ENCODE peak calls at places on chromosomes 13 and 19, in seven cellular contexts. Q is upper lobe of left lung, B is breast epithelium, H is Calu3, K is foreskin fibroblast, S is glutamatergic neuron, L is HepG2. T is an unnamed sample.

GRCh38 chr19:18611327-18612050 is 1.2 kb upstream of the TMEM59L start:
- DNase-seq in H (no peak), K (no peak), B (no peak), Q (peak), L (peak), S (no peak), T (peak)

GRCh38 chr19:49889038-49889686 is 7.5 kb downstream of the IL4I1 start:
- DNase-seq in K (no peak), S (peak), H (no peak), L (no peak), B (no peak), Q (no peak), T (no peak)

GRCh38 chr13:43787998-43788397 is 1.2 kb upstream of the ENOX1 start:
- DNase-seq in H (peak), K (peak), S (peak), Q (no peak), B (no peak), L (no peak), T (peak)

GRCh38 chr19:44988896-44989563 is 12.2 kb upstream of the RELB start:
- DNase-seq in H (peak), Q (no peak), L (peak), K (peak), B (no peak), S (peak), T (peak)

GRCh38 chr13:95710313-95710712 is 33.4 kb downstream of the DNAJC3 start:
- DNase-seq in B (no peak), H (no peak), K (peak), L (no peak), S (no peak), Q (no peak), T (no peak)

GRCh38 chr13:31930901-31931522 is 100.6 kb upstream of the FRY start:
- DNase-seq in H (no peak), L (no peak), K (no peak), Q (no peak), S (no peak), B (no peak), T (peak)

GRCh38 chr13:102825921-102826706 is 19.7 kb upstream of the ERCC5 start:
- DNase-seq in H (no peak), Q (no peak), B (no peak), K (peak), S (no peak), L (no peak), T (no peak)

GRCh38 chr13:101271681-101272245 is 144.5 kb downstream of the NALCN start:
- DNase-seq in K (no peak), Q (no peak), H (no peak), L (no peak), S (no peak), B (no peak), T (no peak)

GRCh38 chr19:46716013-46716671 is 772 bp downstream of the PRKD2 start:
- DNase-seq in L (no peak), B (no peak), S (peak), Q (no peak), H (peak), K (peak), T (no peak)

GRCh38 chr19:33397536-33398360 is 24.2 kb downstream of the CEBPG start:
- DNase-seq in S (peak), B (peak), Q (peak), L (peak), H (no peak), K (peak), T (no peak)

GRCh38 chr13:44972956-44973581 is 16.2 kb downstream of the NUFIP1 start:
- DNase-seq in S (no peak), K (peak), Q (no peak), L (peak), B (no peak), H (no peak), T (no peak)

GRCh38 chr19:54439174-54439851 is 9.7 kb upstream of the LENG8 start:
- DNase-seq in H (peak), B (peak), S (peak), K (peak), L (peak), Q (no peak), T (no peak)

GRCh38 chr13:100508391-100508790 is 80.2 kb downstream of the GGACT start:
- DNase-seq in H (no peak), L (no peak), B (no peak), S (no peak), K (no peak), Q (no peak), T (no peak)

GRCh38 chr19:11987405-11988231 is 22.8 kb downstream of the ZNF763 start:
- DNase-seq in K (peak), H (peak), Q (peak), B (peak), L (peak), S (peak), T (peak)

GRCh38 chr13:41633776-41634175 is 176.4 kb downstream of the RGCC start:
- DNase-seq in L (no peak), H (no peak), K (no peak), S (no peak), B (no peak), Q (no peak), T (no peak)

GRCh38 chr13:64869539-64869938 is 2360.6 kb downstream of the PCDH9 start:
- DNase-seq in B (no peak), K (no peak), S (no peak), L (no peak), H (no peak), Q (no peak), T (no peak)

GRCh38 chr13:50224534-50224933 is 209.3 kb downstream of the KCNRG start:
- DNase-seq in Q (no peak), L (no peak), S (no peak), K (peak), H (no peak), B (no peak), T (peak)

GRCh38 chr13:45004096-45004495 is 14.8 kb downstream of the GPALPP1 start:
- DNase-seq in Q (no peak), L (no peak), K (no peak), B (no peak), H (no peak), S (no peak), T (no peak)

GRCh38 chr19:51837145-51837544 is 42.2 kb downstream of the FPR3 start:
- DNase-seq in L (no peak), K (no peak), Q (no peak), B (no peak), H (no peak), S (no peak), T (no peak)

GRCh38 chr13:75760182-75760981 is 124.3 kb downstream of the LMO7 start:
- DNase-seq in K (no peak), S (no peak), Q (no peak), L (peak), B (no peak), H (peak), T (peak)

GRCh38 chr19:17262557-17262956 is 2.0 kb downstream of the USHBP1 start:
- DNase-seq in H (no peak), L (no peak), K (no peak), B (no peak), Q (peak), S (no peak), T (no peak)

GRCh38 chr13:40057228-40057627 is 401.8 kb downstream of the COG6 start:
- DNase-seq in Q (no peak), L (no peak), S (no peak), B (no peak), K (no peak), H (no peak), T (no peak)

GRCh38 chr13:75312884-75313520 is 169.0 kb downstream of the TBC1D4 start:
- DNase-seq in S (no peak), K (no peak), Q (no peak), L (no peak), H (no peak), B (no peak), T (no peak)

GRCh38 chr19:12052571-12053169 is at the start of gene ZNF878:
- DNase-seq in B (peak), S (peak), Q (peak), K (peak), H (peak), L (peak), T (peak)

GRCh38 chr13:23715762-23716235 is 145.6 kb downstream of the TNFRSF19 start:
- DNase-seq in Q (no peak), L (peak), K (peak), S (peak), B (no peak), H (peak), T (peak)

GRCh38 chr19:33311326-33311682 is 9.0 kb upstream of the CEBPA start:
- DNase-seq in Q (no peak), H (peak), S (no peak), K (no peak), B (no peak), L (no peak), T (no peak)

GRCh38 chr13:95150555-95150954 is 150.7 kb downstream of the ABCC4 start:
- DNase-seq in H (no peak), K (no peak), Q (no peak), S (no peak), L (peak), B (no peak), T (no peak)

GRCh38 chr19:39008137-39008536 is 24.2 kb downstream of the FBXO27 start:
- DNase-seq in Q (no peak), K (no peak), L (no peak), S (no peak), H (no peak), B (no peak), T (no peak)

GRCh38 chr19:10332965-10333757 is at the start of gene RAVER1:
- DNase-seq in L (peak), Q (peak), H (peak), K (peak), B (peak), S (peak), T (peak)
- TF ChIP-seq CTCF in L (no peak), Q (peak), H (no peak), K (no peak), B (peak), S (no peak), T (no peak)

GRCh38 chr19:7933411-7933810 is 7.5 kb upstream of the CTXN1 start:
- DNase-seq in B (no peak), S (no peak), K (no peak), Q (no peak), L (no peak), H (no peak), T (no peak)
- TF ChIP-seq CTCF in B (no peak), S (peak), K (peak), Q (no peak), L (peak), H (no peak), T (no peak)

GRCh38 chr19:2523630-2524311 is 47.8 kb downstream of the GADD45B start:
- DNase-seq in L (no peak), S (no peak), B (no peak), H (no peak), K (peak), Q (no peak), T (no peak)
- TF ChIP-seq CTCF in L (no peak), S (no peak), B (peak), H (no peak), K (peak), Q (no peak), T (no peak)

GRCh38 chr19:41691268-41691970 is 3.3 kb upstream of the CEACAM7 start:
- DNase-seq in Q (peak), S (peak), K (peak), H (peak), B (no peak), L (no peak), T (peak)
- TF ChIP-seq CTCF in Q (peak), S (no peak), K (peak), H (peak), B (no peak), L (peak), T (peak)

GRCh38 chr19:14198384-14199376 is 7.3 kb downstream of the ADGRL1 start:
- DNase-seq in K (peak), L (peak), B (no peak), S (peak), Q (no peak), H (no peak), T (no peak)
- TF ChIP-seq CTCF in K (no peak), L (peak), B (no peak), S (no peak), Q (no peak), H (no peak), T (no peak)

DNA sequence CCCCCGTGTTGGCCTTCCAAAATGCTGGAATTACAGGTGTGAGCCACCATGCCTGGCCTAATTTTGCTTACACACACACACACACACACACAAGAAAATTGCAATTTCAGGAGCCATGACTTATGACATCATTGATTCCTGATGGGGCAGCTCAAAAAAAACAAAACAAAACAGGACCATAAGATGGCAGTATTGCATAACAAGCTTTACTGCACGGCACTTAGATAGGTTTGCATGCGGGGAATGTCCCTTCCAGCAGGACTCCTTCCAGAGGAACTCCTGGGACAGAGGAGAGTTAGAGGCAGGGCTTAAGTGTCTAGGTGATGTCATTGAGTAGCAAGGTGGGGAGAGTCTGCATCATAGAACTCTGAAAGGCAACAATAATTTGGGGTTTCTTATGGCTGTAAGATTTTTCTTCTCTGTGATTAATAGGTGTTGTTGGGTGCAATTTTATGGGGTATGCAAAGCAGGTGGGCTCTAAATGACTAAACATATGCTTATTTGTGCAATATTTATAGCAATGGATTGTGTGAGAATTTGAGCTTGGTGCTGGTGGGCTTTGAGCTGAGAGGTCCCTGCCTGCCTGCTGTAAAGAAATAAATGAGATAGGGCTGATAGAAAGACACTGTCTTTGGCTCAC is 9.0 kb upstream of the ACSBG2 start:
- DNase-seq in B (no peak), H (peak), Q (no peak), L (peak), K (peak), S (no peak), T (peak)
- TF ChIP-seq CTCF in B (no peak), H (no peak), Q (peak), L (peak), K (no peak), S (no peak), T (peak)